ENCODE peak calls at places on chromosomes 16 and 17, in five cellular contexts. K is A549, A is AG09309, L is lower lobe of right lung, I is neural progenitor cell. P is an unnamed sample.

GRCh38 chr17:80822700-80823410 is 168.8 kb upstream of the CHMP6 start:
- DNase-seq in A (no peak), L (peak), I (no peak), K (no peak), P (no peak)

GRCh38 chr17:16933317-16934132 is 38.4 kb downstream of the TNFRSF13B start:
- DNase-seq in L (no peak), I (no peak), A (no peak), K (no peak), P (no peak)

GRCh38 chr17:63700528-63701441 is 860 bp upstream of the LIMD2 start:
- DNase-seq in A (no peak), I (peak), K (no peak), L (peak), P (peak)

GRCh38 chr17:41689497-41690299 is 1.0 kb downstream of the EIF1 start:
- DNase-seq in L (no peak), A (no peak), I (peak), K (no peak), P (peak)

GRCh38 chr16:15639061-15639568 is 3.8 kb downstream of the MARF1 start:
- DNase-seq in L (no peak), A (no peak), I (no peak), K (no peak), P (no peak)

GRCh38 chr17:45228121-45228941 is 6.6 kb downstream of the FMNL1 start:
- DNase-seq in K (no peak), A (no peak), L (no peak), I (no peak), P (no peak)

GRCh38 chr17:40554646-40555295 is 10.5 kb downstream of the CCR7 start:
- DNase-seq in A (no peak), L (no peak), I (no peak), K (no peak), P (no peak)

GRCh38 chr17:35752945-35753764 is at the start of gene GAS2L2:
- DNase-seq in I (no peak), K (no peak), L (no peak), A (no peak), P (no peak)

GRCh38 chr16:424623-425081 is 797 bp upstream of the RAB11FIP3 start:
- DNase-seq in L (peak), I (no peak), A (no peak), K (no peak), P (peak)

GRCh38 chr17:282000-282911 is 70.4 kb downstream of the RPH3AL start:
- DNase-seq in L (peak), K (no peak), I (no peak), A (no peak), P (no peak)

GRCh38 chr17:76929572-76929971 is 61.4 kb downstream of the MGAT5B start:
- DNase-seq in I (no peak), L (no peak), K (no peak), A (no peak), P (peak)

GRCh38 chr16:12535535-12536411 is 267.9 kb downstream of the CPPED1 start:
- DNase-seq in I (peak), A (no peak), K (no peak), L (no peak), P (no peak)

GRCh38 chr17:82840431-82840831 is 609 bp upstream of the ZNF750 start:
- DNase-seq in A (no peak), L (no peak), I (peak), K (no peak), P (no peak)

GRCh38 chr17:16486373-16487250 is 5.4 kb downstream of the LRRC75A start:
- DNase-seq in K (no peak), A (peak), L (peak), I (peak), P (peak)

GRCh38 chr16:12398029-12398735 is 405.5 kb downstream of the CPPED1 start:
- DNase-seq in A (no peak), K (no peak), L (no peak), I (no peak), P (no peak)

GRCh38 chr16:30783280-30784109 is 3.5 kb downstream of the ZNF629 start:
- DNase-seq in A (no peak), L (no peak), I (no peak), K (no peak), P (no peak)

GRCh38 chr16:70341600-70341999 is 5.1 kb upstream of the DDX19A start:
- DNase-seq in L (no peak), K (no peak), I (no peak), A (no peak), P (no peak)

GRCh38 chr16:30382398-30383015 is at the start of gene SEPTIN1:
- DNase-seq in A (no peak), L (no peak), I (no peak), K (no peak), P (no peak)

GRCh38 chr17:28346199-28346580 is 10.6 kb downstream of the TNFAIP1 start:
- DNase-seq in A (no peak), L (no peak), K (no peak), I (peak), P (no peak)

GRCh38 chr16:22625948-22626347 is 115.3 kb downstream of the NPIPB5 start:
- DNase-seq in A (no peak), I (no peak), K (no peak), L (no peak), P (no peak)

GRCh38 chr16:11190585-11191565 is 65.1 kb downstream of the SOCS1 start:
- DNase-seq in A (no peak), I (no peak), L (no peak), K (no peak), P (no peak)

GRCh38 chr17:60934723-60935122 is 257.1 kb downstream of the BCAS3 start:
- DNase-seq in L (no peak), A (no peak), I (no peak), K (no peak), P (no peak)

GRCh38 chr17:9410285-9410684 is 165.3 kb downstream of the STX8 start:
- DNase-seq in L (no peak), K (no peak), I (no peak), A (no peak), P (no peak)

GRCh38 chr16:27572711-27573110 is 22.8 kb downstream of the KATNIP start:
- DNase-seq in I (no peak), L (no peak), K (no peak), A (no peak), P (no peak)

GRCh38 chr17:5203908-5204294 is 12.2 kb upstream of the ZNF594 start:
- DNase-seq in A (peak), L (no peak), K (no peak), I (no peak), P (no peak)

GRCh38 chr16:5428932-5429331 is 331.3 kb upstream of the EEF2KMT start:
- DNase-seq in L (no peak), A (no peak), K (no peak), I (peak), P (peak)

GRCh38 chr16:21264226-21265036 is 13.7 kb downstream of the CRYM start:
- DNase-seq in I (peak), K (no peak), A (no peak), L (no peak), P (no peak)

GRCh38 chr17:77930780-77931768 is 27.4 kb upstream of the TNRC6C start:
- DNase-seq in I (no peak), A (no peak), L (no peak), K (no peak), P (no peak)

GRCh38 chr17:8288336-8289102 is at the start of gene RANGRF:
- DNase-seq in I (peak), A (peak), K (peak), L (peak), P (peak)

GRCh38 chr17:27667656-27668487 is 36.9 kb downstream of the LGALS9 start:
- DNase-seq in L (no peak), A (no peak), I (no peak), K (no peak), P (no peak)

GRCh38 chr17:58741121-58741625 is 14.5 kb upstream of the PPM1E start:
- DNase-seq in K (no peak), L (no peak), I (no peak), A (peak), P (peak)

GRCh38 chr17:50219345-50219744 is 17.9 kb upstream of the COL1A1 start:
- DNase-seq in I (no peak), L (no peak), A (no peak), K (peak), P (no peak)

GRCh38 chr17:50220811-50221210 is 19.4 kb upstream of the COL1A1 start:
- DNase-seq in A (no peak), I (no peak), K (no peak), L (no peak), P (no peak)

GRCh38 chr17:50218071-50218759 is 16.8 kb upstream of the COL1A1 start:
- DNase-seq in L (no peak), A (no peak), I (no peak), K (no peak), P (no peak)

GRCh38 chr17:50218771-50219315 is 17.4 kb upstream of the COL1A1 start:
- DNase-seq in L (no peak), K (no peak), A (peak), I (no peak), P (no peak)

GRCh38 chr17:50219939-50220465 is 18.6 kb upstream of the COL1A1 start:
- DNase-seq in I (peak), L (no peak), K (no peak), A (no peak), P (no peak)
- H3K4me3 ChIP-seq in I (peak), L (no peak), K (no peak), A (no peak), P (no peak)

GRCh38 chr17:79777166-79777843 is 643 bp upstream of the CBX2 start:
- DNase-seq in I (peak), K (peak), L (peak), A (no peak), P (peak)

GRCh38 chr17:79779661-79780365 is 1.9 kb downstream of the CBX2 start:
- DNase-seq in A (no peak), K (no peak), I (no peak), L (peak), P (no peak)

GRCh38 chr17:79777844-79778503 is at the start of gene CBX2:
- DNase-seq in I (peak), K (peak), A (no peak), L (peak), P (peak)

GRCh38 chr17:79778504-79779087 is 648 bp downstream of the CBX2 start:
- DNase-seq in A (no peak), K (no peak), I (peak), L (peak), P (peak)

GRCh38 chr17:79779088-79779529 is 1.2 kb downstream of the CBX2 start:
- DNase-seq in L (peak), K (no peak), A (no peak), I (peak), P (no peak)
- H3K4me3 ChIP-seq in L (peak), K (peak), A (no peak), I (peak), P (peak)

GRCh38 chr17:32486701-32487459 is at the start of gene CDK5R1:
- DNase-seq in L (peak), I (peak), A (no peak), K (peak), P (peak)

GRCh38 chr17:32488604-32489180 is 1.9 kb downstream of the CDK5R1 start:
- DNase-seq in L (peak), A (no peak), K (no peak), I (no peak), P (no peak)

GRCh38 chr17:32488177-32488542 is 1.4 kb downstream of the CDK5R1 start:
- DNase-seq in A (no peak), I (no peak), L (peak), K (no peak), P (no peak)

GRCh38 chr17:32486091-32486700 is 597 bp upstream of the CDK5R1 start:
- DNase-seq in A (no peak), K (peak), L (peak), I (peak), P (peak)

GRCh38 chr17:32487460-32488176 is 825 bp downstream of the CDK5R1 start:
- DNase-seq in L (peak), K (no peak), A (no peak), I (peak), P (peak)
- H3K4me3 ChIP-seq in L (peak), K (peak), A (peak), I (peak), P (peak)

GRCh38 chr16:14071576-14072271 is 605 bp downstream of the MRTFB start:
- DNase-seq in A (no peak), I (peak), L (no peak), K (peak), P (no peak)
- H3K4me3 ChIP-seq in A (peak), I (peak), L (peak), K (peak), P (peak)

GRCh38 chr16:2911580-2912329 is at the start of gene FLYWCH1:
- DNase-seq in I (peak), L (peak), K (peak), A (peak), P (peak)

GRCh38 chr16:2913603-2914002 is 1.9 kb downstream of the FLYWCH1 start:
- DNase-seq in A (no peak), K (no peak), L (no peak), I (no peak), P (no peak)

GRCh38 chr16:2912330-2913199 is 834 bp downstream of the FLYWCH1 start:
- DNase-seq in L (no peak), A (peak), K (peak), I (peak), P (no peak)

GRCh38 chr16:2914233-2914632 is 2.5 kb downstream of the FLYWCH1 start:
- DNase-seq in K (no peak), I (no peak), L (no peak), A (no peak), P (no peak)

DNA sequence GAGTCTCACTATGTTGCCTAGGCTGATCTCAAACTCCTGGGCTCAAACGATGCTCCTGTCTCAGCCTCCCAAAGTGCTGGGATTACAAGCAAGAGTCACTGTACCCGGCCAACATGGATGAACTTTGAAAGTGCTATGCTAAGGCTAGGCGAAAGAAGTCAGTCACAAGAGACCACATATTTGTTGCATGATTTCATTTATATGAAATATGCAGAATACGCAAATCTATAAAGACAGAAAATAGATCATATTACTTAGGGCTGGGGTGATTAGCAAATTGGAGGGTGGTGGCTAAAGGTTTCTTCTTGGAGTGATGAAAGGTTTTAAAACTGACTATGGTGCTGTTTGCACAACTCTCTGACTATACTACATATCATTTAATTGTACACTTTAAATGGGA is 1.3 kb upstream of the FLYWCH1 start:
- DNase-seq in A (peak), K (no peak), L (no peak), I (no peak), P (no peak)
- H3K4me3 ChIP-seq in A (no peak), K (no peak), L (no peak), I (no peak), P (no peak)